ENCODE peak calls at places on chromosomes 12 and 14, in ten cellular contexts. G is GM12865, K is MCF 10A, P is Peyer's patch, Q is uterus, U is spleen, B is AG09309, D is fibroblast of pulmonary artery, S is mucosa of descending colon, V is left ventricle myocardium inferior. O is an unnamed sample.

GRCh38 chr12:89828575-89828974 is 119.9 kb upstream of the ATP2B1 start:
- DNase-seq in P (no peak), Q (no peak), V (no peak), U (no peak), K (no peak), S (no peak), D (no peak), G (no peak), B (no peak), O (no peak)

GRCh38 chr14:104587641-104588040 is 8.1 kb downstream of the C14orf180 start:
- DNase-seq in B (no peak), G (no peak), U (no peak), D (no peak), P (no peak), K (no peak), S (no peak), V (no peak), Q (no peak), O (no peak)

GRCh38 chr12:129614221-129614885 is 289.5 kb downstream of the TMEM132D start:
- DNase-seq in B (no peak), U (no peak), K (peak), P (no peak), Q (no peak), S (no peak), G (peak), D (no peak), V (no peak), O (no peak)

GRCh38 chr14:93717222-93717967 is 70.9 kb downstream of the PRIMA1 start:
- DNase-seq in K (no peak), B (no peak), G (no peak), D (no peak), S (no peak), V (no peak), Q (no peak), U (peak), P (peak), O (no peak)

GRCh38 chr12:107759410-107759809 is 1.5 kb downstream of the PRDM4 start:
- DNase-seq in S (no peak), G (peak), U (no peak), Q (peak), P (peak), K (peak), D (peak), B (peak), V (no peak), O (no peak)

GRCh38 chr14:63730659-63731058 is 2.8 kb upstream of the SGPP1 start:
- DNase-seq in U (no peak), S (no peak), B (no peak), G (no peak), P (no peak), Q (no peak), V (no peak), K (no peak), D (no peak), O (no peak)

GRCh38 chr12:6206327-6206726 is 6.1 kb downstream of the CD9 start:
- DNase-seq in B (no peak), Q (no peak), K (no peak), S (no peak), V (no peak), G (no peak), U (no peak), D (no peak), P (no peak), O (no peak)

GRCh38 chr14:28651148-28651547 is 115.4 kb upstream of the FOXG1 start:
- DNase-seq in S (no peak), Q (no peak), K (peak), D (peak), P (no peak), B (no peak), V (no peak), U (no peak), G (no peak), O (no peak)

GRCh38 chr14:92033912-92034687 is 5.8 kb downstream of the TRIP11 start:
- DNase-seq in S (no peak), U (no peak), V (no peak), B (no peak), P (no peak), D (no peak), K (no peak), Q (no peak), G (no peak), O (no peak)

GRCh38 chr12:53758081-53758769 is 6.4 kb upstream of the CISTR start:
- DNase-seq in K (no peak), S (no peak), D (no peak), G (no peak), B (no peak), Q (no peak), P (no peak), U (no peak), V (no peak), O (no peak)

GRCh38 chr12:130335517-130336392 is 1.9 kb upstream of the PIWIL1 start:
- DNase-seq in K (peak), Q (peak), D (peak), B (peak), G (peak), P (peak), V (no peak), U (no peak), S (no peak), O (peak)

DNA sequence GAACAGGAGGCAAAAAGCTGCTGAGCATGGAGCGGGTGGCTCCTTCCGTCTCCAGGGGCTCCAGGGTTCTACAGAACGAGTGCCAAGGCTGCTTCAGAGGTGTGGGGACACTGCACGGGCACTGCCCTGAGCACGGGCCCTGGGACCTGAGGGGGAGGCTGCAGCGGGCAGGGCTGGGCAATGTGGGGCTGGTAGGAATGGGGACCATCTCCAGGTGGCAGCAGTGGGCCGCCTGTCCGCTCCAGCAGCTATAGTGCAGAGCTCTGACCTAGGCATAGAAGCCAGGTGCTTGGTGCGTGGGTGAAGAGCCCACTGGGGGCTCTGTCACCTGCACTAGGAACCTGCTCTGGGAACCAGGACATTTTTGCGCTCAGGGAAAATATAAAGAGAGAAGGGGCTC is 22.3 kb downstream of the HDAC7 start:
- DNase-seq in V (no peak), P (peak), K (no peak), B (no peak), D (no peak), Q (no peak), G (peak), U (no peak), S (no peak), O (peak)
- TF ChIP-seq CTCF in V (peak), P (peak), K (no peak), B (peak), D (peak), Q (no peak), G (peak), U (peak), S (no peak), O (peak)

DNA sequence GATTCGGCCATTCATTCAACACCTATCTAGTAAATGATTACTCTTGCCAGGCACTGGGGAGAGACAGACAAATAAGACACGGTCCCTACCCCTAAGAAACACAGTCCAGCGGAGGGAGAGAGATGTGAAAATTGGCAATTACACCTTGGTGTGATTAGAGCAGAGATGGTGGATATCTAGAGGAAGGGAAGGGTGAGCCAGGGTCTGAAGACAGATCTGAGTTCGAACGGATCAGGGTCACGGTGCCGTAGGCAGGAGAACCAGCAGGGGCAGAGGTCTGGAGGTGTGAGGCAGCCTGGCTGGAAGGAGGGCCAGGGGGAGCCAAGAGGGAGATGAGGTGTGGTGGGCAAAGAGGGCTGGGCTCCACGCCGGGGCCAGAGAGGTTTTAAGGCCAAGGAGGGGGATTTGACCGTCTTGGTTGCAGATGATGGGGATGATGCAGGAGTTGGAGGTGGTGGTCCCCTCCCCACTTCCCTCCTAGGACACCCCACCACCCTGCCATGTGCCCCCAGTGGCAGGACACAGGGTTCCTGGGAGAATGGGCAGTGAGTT is 27.1 kb downstream of the FAM222A start:
- DNase-seq in K (no peak), U (peak), P (peak), G (no peak), Q (peak), D (no peak), S (peak), B (no peak), V (peak), O (no peak)
- TF ChIP-seq CTCF in K (no peak), U (no peak), P (no peak), G (no peak), Q (no peak), D (no peak), S (no peak), B (no peak), V (no peak), O (no peak)

DNA sequence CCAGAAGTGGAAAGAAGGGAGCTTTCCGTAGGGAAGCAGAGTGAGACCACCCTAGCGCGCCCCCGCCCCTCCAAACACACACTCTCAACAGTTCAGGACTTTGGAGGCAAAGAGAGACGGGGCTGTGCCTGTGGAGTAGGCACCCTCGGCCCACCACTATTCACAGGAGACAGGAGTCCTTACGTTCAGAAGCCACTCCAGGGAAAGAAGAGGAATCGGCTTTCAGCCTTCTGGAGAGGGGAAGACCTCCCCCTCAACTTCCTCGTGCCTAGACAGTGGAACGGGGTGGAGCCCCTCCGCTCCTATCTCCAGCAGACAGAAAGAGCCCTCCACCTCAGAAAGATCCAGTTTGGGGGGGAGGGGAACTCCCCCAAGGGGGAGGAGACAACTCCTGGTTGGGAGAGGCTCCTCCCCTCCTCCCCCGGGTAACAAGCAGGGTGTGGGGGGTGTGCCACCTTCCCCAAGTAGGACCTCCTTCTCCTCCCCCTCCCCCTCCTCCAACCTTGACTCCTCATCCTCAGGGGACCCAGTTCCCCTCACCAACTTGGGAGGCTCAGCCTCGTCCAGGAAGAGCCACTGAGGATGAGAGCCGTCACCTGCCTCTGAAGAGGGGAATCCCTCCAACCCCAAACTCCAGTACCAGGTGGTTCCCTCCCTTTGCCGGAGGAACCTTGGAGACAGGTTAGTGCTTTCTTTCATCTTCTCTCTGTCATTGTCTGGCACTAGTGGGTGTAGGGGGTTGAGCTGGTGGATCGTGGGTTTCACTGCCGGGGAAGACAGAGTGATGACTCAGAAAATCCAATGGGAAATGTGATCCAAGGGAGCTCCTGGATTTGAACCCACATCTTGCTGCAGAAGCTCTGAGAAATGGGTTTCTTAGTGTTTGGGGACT is 883 bp downstream of the FOXJ2 start:
- DNase-seq in K (peak), D (peak), V (peak), S (no peak), P (peak), U (peak), B (no peak), G (peak), Q (peak), O (peak)
- TF ChIP-seq CTCF in K (no peak), D (no peak), V (no peak), S (no peak), P (no peak), U (no peak), B (no peak), G (no peak), Q (no peak), O (no peak)

GRCh38 chr14:103078420-103078749 is 5.6 kb upstream of the LBHD2 start:
- DNase-seq in Q (peak), D (peak), P (peak), G (peak), V (peak), K (peak), S (peak), B (peak), U (peak), O (peak)
- TF ChIP-seq CTCF in Q (peak), D (peak), P (peak), G (peak), V (peak), K (peak), S (peak), B (peak), U (peak), O (peak)

GRCh38 chr12:96719671-96720362 is 187.2 kb upstream of the NEDD1 start:
- DNase-seq in K (peak), Q (no peak), D (peak), V (no peak), S (no peak), P (no peak), U (no peak), G (peak), B (no peak), O (peak)

DNA sequence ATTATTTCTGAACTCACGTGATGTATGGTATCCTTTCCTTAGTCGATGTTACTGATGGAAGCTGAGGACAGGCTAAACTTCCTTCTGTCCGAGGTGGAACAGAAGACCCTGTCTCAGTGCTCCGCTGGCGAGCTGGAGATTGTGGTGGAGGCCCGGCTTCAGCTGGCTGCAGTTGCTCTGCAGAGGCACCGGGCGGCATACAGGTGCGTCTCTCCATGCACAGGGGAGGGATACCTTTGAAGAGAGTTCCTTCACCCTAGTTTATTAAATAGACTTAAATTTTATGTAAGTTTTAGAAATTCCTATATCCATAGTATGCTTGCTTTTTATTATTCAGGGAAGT is 186.7 kb upstream of the NEDD1 start:
- DNase-seq in S (no peak), D (no peak), B (no peak), G (peak), V (no peak), Q (no peak), K (peak), U (peak), P (peak), O (peak)
- TF ChIP-seq CTCF in S (no peak), D (no peak), B (peak), G (peak), V (no peak), Q (no peak), K (no peak), U (no peak), P (no peak), O (peak)

GRCh38 chr14:74567646-74568379 is 44.2 kb downstream of the LTBP2 start:
- DNase-seq in K (no peak), D (no peak), U (peak), S (no peak), P (no peak), G (no peak), B (no peak), V (no peak), Q (no peak), O (no peak)

GRCh38 chr14:74567219-74567618 is 44.8 kb downstream of the LTBP2 start:
- DNase-seq in P (no peak), S (no peak), Q (no peak), B (no peak), V (no peak), U (peak), K (no peak), G (no peak), D (no peak), O (no peak)

GRCh38 chr14:74568380-74568649 is 43.7 kb downstream of the LTBP2 start:
- DNase-seq in P (no peak), B (no peak), Q (no peak), S (no peak), G (no peak), D (no peak), K (no peak), V (no peak), U (no peak), O (no peak)

GRCh38 chr14:74568896-74569295 is 43.1 kb downstream of the LTBP2 start:
- DNase-seq in B (no peak), V (peak), Q (no peak), S (no peak), U (peak), D (peak), P (no peak), K (no peak), G (no peak), O (no peak)

DNA sequence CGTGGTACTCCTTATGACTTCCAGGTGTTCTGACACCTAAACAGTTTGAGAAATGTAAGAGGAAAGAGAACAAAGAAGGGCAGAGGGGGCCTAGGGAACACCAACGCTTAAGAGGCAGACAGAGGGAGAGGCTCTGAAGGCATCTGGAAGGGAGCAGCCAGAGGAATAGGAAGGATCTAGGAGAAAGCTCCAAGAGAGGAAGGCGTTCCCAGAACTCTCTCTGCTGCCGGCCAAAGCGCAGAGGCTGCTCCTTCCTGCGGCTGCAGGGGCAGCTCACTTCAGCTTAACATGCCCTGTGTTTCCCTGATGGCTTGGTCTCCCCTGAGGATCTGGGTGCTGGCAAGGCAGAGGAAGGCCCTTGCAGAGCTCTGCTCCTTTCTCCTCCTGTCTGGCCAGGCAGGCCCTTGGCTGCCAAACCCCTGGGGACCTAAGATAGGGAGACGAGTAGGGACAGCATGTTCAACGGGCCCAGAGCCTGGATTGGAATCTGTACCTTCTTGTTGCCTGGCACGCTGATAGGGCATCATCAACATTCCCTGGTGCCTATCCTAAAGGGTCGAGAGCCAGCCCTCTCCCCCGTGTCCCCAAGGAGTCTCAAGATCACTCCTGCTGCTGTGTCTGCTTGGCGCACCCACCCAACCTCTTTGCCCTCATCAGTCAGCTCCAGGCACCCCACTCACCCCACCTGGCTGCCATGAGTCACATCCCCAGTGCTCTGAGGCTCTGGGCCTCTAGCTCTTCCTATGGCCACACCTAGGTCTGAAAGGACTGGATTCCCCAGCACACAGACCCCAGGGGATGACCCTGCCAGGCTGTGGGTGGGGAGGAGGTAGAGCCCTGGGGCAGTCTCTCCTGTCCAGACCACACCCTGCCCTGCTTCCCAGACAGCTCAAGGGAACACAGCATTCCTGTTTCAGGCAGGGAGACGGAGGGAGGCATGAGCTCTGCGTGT is 45.6 kb downstream of the LTBP2 start:
- DNase-seq in G (no peak), V (no peak), Q (no peak), P (no peak), S (no peak), U (peak), K (peak), B (no peak), D (no peak), O (no peak)
- TF ChIP-seq CTCF in G (no peak), V (no peak), Q (no peak), P (no peak), S (no peak), U (no peak), K (no peak), B (no peak), D (no peak), O (no peak)

GRCh38 chr12:64882687-64883086 is 58.2 kb downstream of the TBC1D30 start:
- DNase-seq in G (peak), V (no peak), Q (no peak), B (no peak), K (no peak), D (no peak), U (no peak), P (no peak), S (no peak), O (no peak)

GRCh38 chr12:64884728-64885127 is 60.3 kb downstream of the TBC1D30 start:
- DNase-seq in P (no peak), S (no peak), Q (no peak), U (no peak), G (no peak), B (no peak), D (no peak), K (no peak), V (no peak), O (no peak)

GRCh38 chr12:64884164-64884542 is 59.7 kb downstream of the TBC1D30 start:
- DNase-seq in G (peak), K (no peak), Q (no peak), P (no peak), D (no peak), B (no peak), V (no peak), U (no peak), S (no peak), O (no peak)

DNA sequence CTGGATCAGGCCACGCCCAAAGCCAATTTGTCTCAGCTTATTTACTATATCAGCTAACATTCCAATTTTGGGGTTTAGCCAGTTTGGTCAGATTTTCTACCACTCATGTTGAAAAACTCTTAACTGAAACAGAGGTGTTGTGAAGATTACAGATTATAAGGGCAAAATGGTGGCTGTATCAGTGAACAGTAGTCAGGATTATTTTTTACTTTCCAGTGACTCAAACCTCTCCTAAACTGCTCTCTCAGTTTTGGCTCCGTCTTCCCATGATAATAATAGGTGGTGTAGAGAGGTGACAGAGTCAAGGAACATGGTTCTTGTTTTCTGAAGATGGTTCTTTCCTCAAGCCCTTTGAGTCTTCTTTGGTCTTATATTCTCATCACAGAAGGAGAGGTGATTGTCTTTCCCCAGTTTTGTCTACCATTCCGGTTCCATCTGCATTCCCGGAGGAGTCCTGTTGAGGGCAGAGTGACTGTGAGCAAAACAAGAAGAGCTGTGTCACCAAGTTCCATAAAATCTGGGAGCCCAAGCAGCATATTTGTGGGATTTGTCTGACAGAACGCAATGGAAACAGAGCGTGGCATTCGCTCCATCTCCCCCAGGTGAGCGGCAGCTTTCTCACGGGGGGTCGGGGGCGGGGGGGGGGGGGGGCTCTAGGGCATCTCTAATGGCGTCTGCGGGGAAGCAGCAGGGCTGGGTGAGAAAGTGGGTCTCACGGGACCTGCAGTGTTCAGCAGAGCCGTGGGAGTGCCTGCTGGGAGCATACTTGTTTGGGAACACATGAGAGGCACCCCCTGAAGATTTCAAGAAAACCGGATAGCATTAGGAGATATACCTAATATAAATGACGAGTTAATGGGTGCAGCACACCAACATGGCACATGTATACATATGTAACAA is 59.1 kb downstream of the TBC1D30 start:
- DNase-seq in U (no peak), P (no peak), D (no peak), G (peak), B (no peak), K (no peak), V (no peak), Q (no peak), S (no peak), O (no peak)
- TF ChIP-seq CTCF in U (no peak), P (no peak), D (peak), G (no peak), B (no peak), K (no peak), V (no peak), Q (no peak), S (no peak), O (no peak)

O was measured in GM13977.